ENCODE peak calls at places on chromosomes 13 and 19, in five cellular contexts. One of them, this sample, is unnamed.

GRCh38 chr19:21484631-21485030 is 20.8 kb upstream of the ZNF429 start:
- DNase-seq in cardiac muscle cell: no peak
- DNase-seq in lower lobe of right lung: no peak
- DNase-seq in fibroblast of lung: no peak
- DNase-seq in esophagus squamous epithelium: no peak
- DNase-seq in this sample: no peak

GRCh38 chr19:13160557-13160956 is 10.3 kb downstream of the IER2 start:
- DNase-seq in cardiac muscle cell: no peak
- DNase-seq in lower lobe of right lung: no peak
- DNase-seq in fibroblast of lung: peak; percentile 53
- DNase-seq in esophagus squamous epithelium: no peak
- DNase-seq in this sample: no peak

GRCh38 chr13:86601351-86601750 is 802.1 kb upstream of the SLITRK6 start:
- DNase-seq in cardiac muscle cell: no peak
- DNase-seq in lower lobe of right lung: no peak
- DNase-seq in fibroblast of lung: peak; percentile 49
- DNase-seq in esophagus squamous epithelium: no peak
- DNase-seq in this sample: no peak

GRCh38 chr13:74444161-74444571 is 310.0 kb upstream of the KLF12 start:
- DNase-seq in cardiac muscle cell: no peak
- DNase-seq in lower lobe of right lung: no peak
- DNase-seq in fibroblast of lung: peak; percentile 61
- DNase-seq in esophagus squamous epithelium: no peak
- DNase-seq in this sample: no peak

GRCh38 chr13:44300895-44301638 is 72.6 kb upstream of the SERP2 start:
- DNase-seq in cardiac muscle cell: peak; percentile 56
- DNase-seq in lower lobe of right lung: no peak
- DNase-seq in fibroblast of lung: peak; percentile 94
- DNase-seq in esophagus squamous epithelium: no peak
- DNase-seq in this sample: no peak

GRCh38 chr19:20999731-21000352 is 20.6 kb upstream of the ZNF430 start:
- DNase-seq in cardiac muscle cell: peak; percentile 92
- DNase-seq in lower lobe of right lung: peak; percentile 69
- DNase-seq in fibroblast of lung: peak; percentile 88
- DNase-seq in esophagus squamous epithelium: peak; percentile 45
- DNase-seq in this sample: peak; percentile 86

GRCh38 chr19:38848299-38849146 is 1.3 kb downstream of the HNRNPL start:
- DNase-seq in cardiac muscle cell: no peak
- DNase-seq in lower lobe of right lung: no peak
- DNase-seq in fibroblast of lung: no peak
- DNase-seq in esophagus squamous epithelium: no peak
- DNase-seq in this sample: no peak

GRCh38 chr19:48480476-48481190 is 11.5 kb downstream of the CYTH2 start:
- DNase-seq in cardiac muscle cell: no peak
- DNase-seq in lower lobe of right lung: no peak
- DNase-seq in fibroblast of lung: peak; percentile 51
- DNase-seq in esophagus squamous epithelium: no peak
- DNase-seq in this sample: peak; percentile 66

GRCh38 chr13:22915442-22916082 is 265.2 kb upstream of the SGCG start:
- DNase-seq in cardiac muscle cell: peak; percentile 68
- DNase-seq in lower lobe of right lung: peak; percentile 59
- DNase-seq in fibroblast of lung: peak; percentile 65
- DNase-seq in esophagus squamous epithelium: no peak
- DNase-seq in this sample: no peak

GRCh38 chr13:96218475-96218874 is 128.6 kb downstream of the HS6ST3 start:
- DNase-seq in cardiac muscle cell: no peak
- DNase-seq in lower lobe of right lung: no peak
- DNase-seq in fibroblast of lung: no peak
- DNase-seq in esophagus squamous epithelium: no peak
- DNase-seq in this sample: no peak

GRCh38 chr19:33868821-33869412 is 72.2 kb downstream of the KCTD15 start:
- DNase-seq in cardiac muscle cell: peak; percentile 30
- DNase-seq in lower lobe of right lung: no peak
- DNase-seq in fibroblast of lung: peak; percentile 3
- DNase-seq in esophagus squamous epithelium: no peak
- DNase-seq in this sample: no peak

GRCh38 chr13:89966524-89966923 is 1381.0 kb upstream of the MIR17HG start:
- DNase-seq in cardiac muscle cell: no peak
- DNase-seq in lower lobe of right lung: no peak
- DNase-seq in fibroblast of lung: no peak
- DNase-seq in esophagus squamous epithelium: no peak
- DNase-seq in this sample: no peak

GRCh38 chr19:7874857-7875393 is 735 bp upstream of the PRR36 start:
- DNase-seq in cardiac muscle cell: no peak
- DNase-seq in lower lobe of right lung: no peak
- DNase-seq in fibroblast of lung: no peak
- DNase-seq in esophagus squamous epithelium: no peak
- DNase-seq in this sample: no peak

GRCh38 chr19:48279747-48280146 is 9.9 kb downstream of the ZNF114 start:
- DNase-seq in cardiac muscle cell: no peak
- DNase-seq in lower lobe of right lung: no peak
- DNase-seq in fibroblast of lung: no peak
- DNase-seq in esophagus squamous epithelium: no peak
- DNase-seq in this sample: no peak

GRCh38 chr13:97914537-97914936 is 38.9 kb upstream of the IPO5 start:
- DNase-seq in cardiac muscle cell: no peak
- DNase-seq in lower lobe of right lung: no peak
- DNase-seq in fibroblast of lung: peak; percentile 79
- DNase-seq in esophagus squamous epithelium: no peak
- DNase-seq in this sample: no peak

GRCh38 chr19:43809762-43810696 is 7.8 kb upstream of the LYPD5 start:
- DNase-seq in cardiac muscle cell: peak; percentile 61
- DNase-seq in lower lobe of right lung: no peak
- DNase-seq in fibroblast of lung: peak; percentile 61
- DNase-seq in esophagus squamous epithelium: no peak
- DNase-seq in this sample: peak; percentile 70

GRCh38 chr13:111361046-111361872 is 40.8 kb downstream of the TEX29 start:
- DNase-seq in cardiac muscle cell: no peak
- DNase-seq in lower lobe of right lung: no peak
- DNase-seq in fibroblast of lung: no peak
- DNase-seq in esophagus squamous epithelium: no peak
- DNase-seq in this sample: no peak

GRCh38 chr13:103638706-103639105 is 572.5 kb upstream of the SLC10A2 start:
- DNase-seq in cardiac muscle cell: no peak
- DNase-seq in lower lobe of right lung: no peak
- DNase-seq in fibroblast of lung: no peak
- DNase-seq in esophagus squamous epithelium: no peak
- DNase-seq in this sample: no peak

GRCh38 chr19:15390814-15391213 is 11.2 kb upstream of the AKAP8 start:
- DNase-seq in cardiac muscle cell: no peak
- DNase-seq in lower lobe of right lung: no peak
- DNase-seq in fibroblast of lung: no peak
- DNase-seq in esophagus squamous epithelium: no peak
- DNase-seq in this sample: no peak

GRCh38 chr19:15397236-15397635 is 17.6 kb upstream of the AKAP8 start:
- DNase-seq in cardiac muscle cell: no peak
- DNase-seq in lower lobe of right lung: no peak
- DNase-seq in fibroblast of lung: no peak
- DNase-seq in esophagus squamous epithelium: no peak
- DNase-seq in this sample: no peak

GRCh38 chr19:15394426-15394825 is 14.8 kb upstream of the AKAP8 start:
- DNase-seq in cardiac muscle cell: no peak
- DNase-seq in lower lobe of right lung: no peak
- DNase-seq in fibroblast of lung: no peak
- DNase-seq in esophagus squamous epithelium: no peak
- DNase-seq in this sample: no peak

GRCh38 chr19:15396436-15396835 is 16.8 kb upstream of the AKAP8 start:
- DNase-seq in cardiac muscle cell: no peak
- DNase-seq in lower lobe of right lung: no peak
- DNase-seq in fibroblast of lung: no peak
- DNase-seq in esophagus squamous epithelium: no peak
- DNase-seq in this sample: no peak

GRCh38 chr19:15393963-15394362 is 14.4 kb upstream of the AKAP8 start:
- DNase-seq in cardiac muscle cell: no peak
- DNase-seq in lower lobe of right lung: no peak
- DNase-seq in fibroblast of lung: no peak
- DNase-seq in esophagus squamous epithelium: no peak
- DNase-seq in this sample: no peak
- H3K36me3 ChIP-seq in cardiac muscle cell: peaks cover 60% of the 10 kb centered on the region
- H3K36me3 ChIP-seq in lower lobe of right lung: peaks cover 90% of the 10 kb centered on the region
- H3K36me3 ChIP-seq in fibroblast of lung: peaks cover 28% of the 10 kb centered on the region
- H3K36me3 ChIP-seq in esophagus squamous epithelium: peaks cover 94% of the 10 kb centered on the region
- H3K36me3 ChIP-seq in this sample: peaks cover 59% of the 10 kb centered on the region

GRCh38 chr19:2723345-2723715 is 2.2 kb upstream of the DIRAS1 start:
- DNase-seq in cardiac muscle cell: no peak
- DNase-seq in lower lobe of right lung: no peak
- DNase-seq in fibroblast of lung: no peak
- DNase-seq in esophagus squamous epithelium: no peak
- DNase-seq in this sample: no peak

GRCh38 chr19:2719910-2720776 is 1.0 kb downstream of the DIRAS1 start:
- DNase-seq in cardiac muscle cell: no peak
- DNase-seq in lower lobe of right lung: peak; percentile 44
- DNase-seq in fibroblast of lung: peak; percentile 27
- DNase-seq in esophagus squamous epithelium: no peak
- DNase-seq in this sample: no peak

GRCh38 chr19:2720777-2721569 is at the start of gene DIRAS1:
- DNase-seq in cardiac muscle cell: peak; percentile 52
- DNase-seq in lower lobe of right lung: no peak
- DNase-seq in fibroblast of lung: no peak
- DNase-seq in esophagus squamous epithelium: no peak
- DNase-seq in this sample: no peak

GRCh38 chr19:2722541-2723344 is 1.6 kb upstream of the DIRAS1 start:
- DNase-seq in cardiac muscle cell: peak; percentile 34
- DNase-seq in lower lobe of right lung: peak; percentile 65
- DNase-seq in fibroblast of lung: peak; percentile 82
- DNase-seq in esophagus squamous epithelium: no peak
- DNase-seq in this sample: no peak

GRCh38 chr19:2721570-2722540 is 683 bp upstream of the DIRAS1 start:
- DNase-seq in cardiac muscle cell: no peak
- DNase-seq in lower lobe of right lung: peak; percentile 30
- DNase-seq in fibroblast of lung: no peak
- DNase-seq in esophagus squamous epithelium: no peak
- DNase-seq in this sample: no peak
- H3K4me3 ChIP-seq in cardiac muscle cell: peak overlapping the region; percentile 44
- H3K4me3 ChIP-seq in lower lobe of right lung: peak overlapping the region; percentile 42
- H3K4me3 ChIP-seq in fibroblast of lung: peak overlapping the region; percentile 28
- H3K4me3 ChIP-seq in esophagus squamous epithelium: no peak overlapping the region
- H3K4me3 ChIP-seq in this sample: no peak overlapping the region

GRCh38 chr19:56109216-56109615 is 11.9 kb downstream of the ZNF787 start:
- DNase-seq in cardiac muscle cell: no peak
- DNase-seq in lower lobe of right lung: no peak
- DNase-seq in fibroblast of lung: no peak
- DNase-seq in esophagus squamous epithelium: no peak
- DNase-seq in this sample: no peak
- H3K4me1 ChIP-seq in cardiac muscle cell: peaks cover 59% of the 10 kb centered on the region
- H3K4me1 ChIP-seq in lower lobe of right lung: peaks cover 81% of the 10 kb centered on the region
- H3K4me1 ChIP-seq in fibroblast of lung: peaks cover 25% of the 10 kb centered on the region
- H3K4me1 ChIP-seq in esophagus squamous epithelium: peaks cover 90% of the 10 kb centered on the region
- H3K4me1 ChIP-seq in this sample: peaks cover 15% of the 10 kb centered on the region

DNA sequence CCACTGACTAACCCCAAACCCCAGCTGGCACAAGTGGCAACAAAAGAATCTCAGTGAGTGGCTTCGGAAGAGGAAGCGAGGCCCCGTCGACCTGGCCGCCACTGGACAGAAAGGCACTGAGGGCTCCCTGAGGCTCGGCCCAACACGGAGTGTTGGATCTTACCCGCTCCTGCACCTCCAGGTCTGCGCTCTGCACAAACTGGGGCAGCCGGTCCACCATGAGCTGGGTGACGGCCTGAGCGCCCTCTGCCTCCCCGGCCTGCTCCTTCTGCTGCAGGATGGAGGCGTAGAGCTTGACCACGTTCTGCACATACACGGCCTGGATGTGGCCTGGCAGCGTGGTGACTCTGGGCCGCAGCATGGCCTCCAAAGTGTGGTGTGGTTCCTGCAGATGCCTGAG is 21.7 kb downstream of the IZUMO4 start:
- DNase-seq in cardiac muscle cell: no peak
- DNase-seq in lower lobe of right lung: no peak
- DNase-seq in fibroblast of lung: no peak
- DNase-seq in esophagus squamous epithelium: no peak
- DNase-seq in this sample: no peak
- H3K36me3 ChIP-seq in cardiac muscle cell: peaks cover 71% of the 10 kb centered on the region
- H3K36me3 ChIP-seq in lower lobe of right lung: peaks cover 100% of the 10 kb centered on the region
- H3K36me3 ChIP-seq in fibroblast of lung: peaks cover 67% of the 10 kb centered on the region
- H3K36me3 ChIP-seq in esophagus squamous epithelium: peaks cover 100% of the 10 kb centered on the region
- H3K36me3 ChIP-seq in this sample: peaks cover 80% of the 10 kb centered on the region

DNA sequence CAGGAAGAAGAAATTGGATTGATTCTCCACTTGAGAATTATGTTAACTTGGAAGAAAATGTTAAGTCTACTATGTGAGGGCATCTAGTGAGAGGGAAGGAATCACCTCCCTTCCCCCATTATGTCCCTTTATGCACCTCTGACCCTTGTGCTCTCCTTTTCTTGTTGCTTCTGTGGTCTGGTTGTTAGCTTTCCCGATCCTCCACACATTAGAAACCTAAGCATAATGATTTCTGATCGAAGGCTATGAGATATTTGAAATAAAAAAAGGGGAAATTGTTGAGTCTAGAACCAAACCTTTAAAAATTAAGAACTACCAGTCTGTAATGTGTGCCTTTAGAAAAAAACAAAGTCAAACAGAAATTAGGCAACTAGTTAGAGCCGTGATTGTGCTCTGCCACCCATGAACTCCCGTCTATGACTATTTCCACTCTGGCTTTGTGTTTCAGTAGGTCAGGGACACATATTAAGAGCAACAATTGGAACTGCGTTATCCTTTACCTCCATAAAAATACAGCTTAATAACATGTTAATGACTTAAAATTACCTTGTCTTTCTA is 463 bp upstream of the GPC6 start:
- DNase-seq in cardiac muscle cell: peak; percentile 12
- DNase-seq in lower lobe of right lung: no peak
- DNase-seq in fibroblast of lung: no peak
- DNase-seq in esophagus squamous epithelium: no peak
- DNase-seq in this sample: no peak
- H3K4me3 ChIP-seq in cardiac muscle cell: peak overlapping the region; percentile 84
- H3K4me3 ChIP-seq in lower lobe of right lung: peak overlapping the region; percentile 57
- H3K4me3 ChIP-seq in fibroblast of lung: peak overlapping the region; percentile 79
- H3K4me3 ChIP-seq in esophagus squamous epithelium: no peak overlapping the region
- H3K4me3 ChIP-seq in this sample: no peak overlapping the region

DNA sequence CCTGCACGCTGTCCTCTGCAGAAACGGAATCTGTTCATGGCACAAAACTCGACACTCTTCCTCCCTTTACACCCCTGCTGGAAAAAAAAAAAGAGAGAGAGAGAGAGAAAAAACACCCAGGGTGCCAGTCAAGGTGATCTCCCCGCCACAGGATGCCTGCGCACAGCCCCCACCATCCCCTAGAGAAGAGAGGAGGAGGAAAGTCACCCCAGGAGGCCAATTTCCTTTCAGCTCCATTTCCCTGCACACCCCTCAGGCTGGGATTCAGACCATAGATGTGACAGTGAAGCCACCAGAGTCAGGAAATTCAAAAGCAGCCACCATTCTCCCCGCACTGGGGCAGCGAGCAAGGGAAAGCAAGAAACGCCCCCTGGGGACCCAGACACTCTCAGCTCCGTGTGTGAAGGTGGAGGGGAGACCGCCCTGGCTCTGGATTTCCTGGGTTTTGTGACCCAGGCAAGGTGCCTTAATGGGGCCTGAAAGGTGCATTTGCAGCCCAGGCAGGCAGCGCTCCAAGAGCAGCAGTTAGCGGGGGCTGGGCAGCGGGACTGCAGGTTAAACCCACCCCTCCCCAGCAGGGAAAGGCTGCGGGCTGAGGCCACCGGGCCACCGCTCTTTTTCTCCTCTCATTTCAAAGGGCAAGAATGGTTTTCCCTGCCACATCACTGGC is 84.0 kb upstream of the TM9SF2 start:
- DNase-seq in cardiac muscle cell: no peak
- DNase-seq in lower lobe of right lung: no peak
- DNase-seq in fibroblast of lung: no peak
- DNase-seq in esophagus squamous epithelium: no peak
- DNase-seq in this sample: no peak
- H3K4me1 ChIP-seq in cardiac muscle cell: no peaks in the 10 kb centered on the region
- H3K4me1 ChIP-seq in lower lobe of right lung: no peaks in the 10 kb centered on the region
- H3K4me1 ChIP-seq in fibroblast of lung: no peaks in the 10 kb centered on the region
- H3K4me1 ChIP-seq in esophagus squamous epithelium: peaks cover 3% of the 10 kb centered on the region
- H3K4me1 ChIP-seq in this sample: peaks cover 29% of the 10 kb centered on the region

GRCh38 chr19:9570255-9570654 is 14.0 kb downstream of the ZNF121 start:
- DNase-seq in cardiac muscle cell: no peak
- DNase-seq in lower lobe of right lung: no peak
- DNase-seq in fibroblast of lung: no peak
- DNase-seq in esophagus squamous epithelium: no peak
- DNase-seq in this sample: no peak
- H3K36me3 ChIP-seq in cardiac muscle cell: peaks cover 30% of the 10 kb centered on the region
- H3K36me3 ChIP-seq in lower lobe of right lung: peaks cover 30% of the 10 kb centered on the region
- H3K36me3 ChIP-seq in fibroblast of lung: peaks cover 13% of the 10 kb centered on the region
- H3K36me3 ChIP-seq in esophagus squamous epithelium: peaks cover 97% of the 10 kb centered on the region
- H3K36me3 ChIP-seq in this sample: peaks cover 71% of the 10 kb centered on the region

This sample was measured in CD4-positive, CD25-positive, alpha-beta regulatory T cell.